ENCODE peak calls at places on chromosomes 16 and 17, in eight cellular contexts. S, W, M, I, Q, K, L and N are unnamed samples.
A peak's percentile ranks its signal among the peaks of the same experiment; 100 is the strongest.

GRCh38 chr17:7644768-7645167 is 6.0 kb upstream of the ATP1B2 start:
- DNase-seq in I (no peak), S (peak; percentile 16), W (no peak), Q (no peak), L (no peak), M (no peak), K (no peak), N (no peak)

GRCh38 chr16:2810651-2811050 is 6.4 kb upstream of the PRSS21 start:
- DNase-seq in W (peak; percentile 28), Q (no peak), M (no peak), L (no peak), K (no peak), S (no peak), I (no peak), N (no peak)

GRCh38 chr16:2490190-2491105 is 15.5 kb downstream of the TBC1D24 start:
- DNase-seq in I (no peak), Q (no peak), W (no peak), S (no peak), M (no peak), L (no peak), K (no peak), N (peak; percentile 10)

GRCh38 chr16:678858-679807 is 1.1 kb upstream of the STUB1 start:
- DNase-seq in I (peak; percentile 83), L (peak; percentile 67), S (peak; percentile 70), Q (no peak), W (no peak), M (peak; percentile 30), K (peak; percentile 73), N (peak; percentile 77)

GRCh38 chr16:90034504-90034903 is 15.2 kb upstream of the DBNDD1 start:
- DNase-seq in K (no peak), M (no peak), I (no peak), W (no peak), L (no peak), Q (no peak), S (no peak), N (no peak)

GRCh38 chr16:19014456-19014855 is 30.7 kb downstream of the TMC7 start:
- DNase-seq in I (no peak), W (no peak), K (no peak), L (peak; percentile 73), M (no peak), Q (no peak), S (peak; percentile 90), N (no peak)

GRCh38 chr17:50476545-50477315 is 1.9 kb upstream of the RSAD1 start:
- DNase-seq in I (no peak), M (no peak), L (no peak), K (no peak), Q (no peak), S (no peak), W (no peak), N (peak; percentile 75)

GRCh38 chr17:79630821-79631639 is 20.2 kb upstream of the RBFOX3 start:
- DNase-seq in S (no peak), Q (no peak), L (no peak), I (peak; percentile 1), W (peak; percentile 28), K (peak; percentile 4), M (no peak), N (no peak)

GRCh38 chr16:591892-592517 is 2.1 kb downstream of the RAB40C start:
- DNase-seq in Q (no peak), W (no peak), K (no peak), I (no peak), M (no peak), S (no peak), L (no peak), N (no peak)

GRCh38 chr17:55632236-55632635 is 90.4 kb downstream of the TMEM100 start:
- DNase-seq in I (no peak), W (no peak), K (no peak), S (no peak), L (no peak), Q (no peak), M (no peak), N (no peak)

GRCh38 chr17:67546578-67547527 is 169.8 kb downstream of the PITPNC1 start:
- DNase-seq in I (peak; percentile 55), K (peak; percentile 62), M (peak; percentile 71), W (no peak), S (no peak), Q (no peak), L (peak; percentile 21), N (peak; percentile 77)

GRCh38 chr17:14204084-14204483 is 32.6 kb downstream of the CDRT15 start:
- DNase-seq in S (no peak), M (no peak), W (no peak), Q (no peak), I (no peak), K (no peak), L (no peak), N (no peak)

GRCh38 chr16:87068751-87069150 is 248.4 kb downstream of the C16orf95 start:
- DNase-seq in W (no peak), K (no peak), I (no peak), M (no peak), S (no peak), Q (no peak), L (no peak), N (no peak)

GRCh38 chr16:54632322-54632721 is 298.3 kb upstream of the IRX5 start:
- DNase-seq in K (no peak), S (no peak), Q (no peak), I (no peak), M (no peak), L (no peak), W (no peak), N (no peak)

GRCh38 chr16:54636221-54636793 is 294.4 kb upstream of the IRX5 start:
- DNase-seq in K (no peak), L (no peak), W (no peak), M (no peak), S (no peak), Q (no peak), I (no peak), N (no peak)

GRCh38 chr16:54630284-54630967 is 300.2 kb upstream of the IRX5 start:
- DNase-seq in M (no peak), Q (no peak), S (no peak), K (no peak), I (no peak), W (no peak), L (no peak), N (no peak)

GRCh38 chr16:54632821-54633220 is 297.8 kb upstream of the IRX5 start:
- DNase-seq in S (no peak), M (no peak), L (no peak), W (no peak), I (no peak), Q (no peak), K (no peak), N (no peak)

DNA sequence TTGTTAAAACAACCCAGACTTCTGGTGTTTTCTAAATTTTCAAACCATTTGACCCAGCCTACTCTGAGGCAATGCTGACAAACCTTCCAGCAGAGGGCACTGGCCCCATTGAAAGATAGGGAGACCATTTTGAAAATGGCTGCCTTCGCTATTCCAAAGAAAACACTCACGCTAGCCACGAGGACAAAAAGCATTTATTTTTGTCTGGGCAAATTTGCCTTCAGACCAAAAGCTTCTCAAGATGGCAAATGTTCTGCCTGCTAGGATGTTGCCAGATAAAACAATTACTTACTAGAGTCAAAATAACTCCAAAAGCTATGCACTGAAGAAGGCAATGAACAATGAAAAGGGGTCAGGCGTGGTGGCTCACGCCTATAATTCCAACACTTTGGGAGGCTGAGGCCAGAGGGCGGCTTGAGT is 296.7 kb upstream of the IRX5 start:
- DNase-seq in W (no peak), L (peak; percentile 51), M (no peak), I (no peak), K (no peak), S (peak; percentile 48), Q (peak; percentile 29), N (no peak)
- TF ChIP-seq CTCF in W (no peak), L (peak; percentile 32), M (peak; percentile 11), I (no peak), K (no peak), S (peak; percentile 70), Q (no peak), N (no peak)

GRCh38 chr17:48816438-48816773 is 623 bp downstream of the TTLL6 start:
- DNase-seq in M (no peak), S (no peak), I (no peak), K (no peak), Q (no peak), W (no peak), L (no peak), N (no peak)
- H3K4me3 ChIP-seq in M (no peak overlapping the region), S (no peak overlapping the region), I (peak overlapping the region; percentile 44), K (peak overlapping the region; percentile 15), Q (peak overlapping the region; percentile 29), W (peak overlapping the region; percentile 47), L (peak overlapping the region; percentile 54), N (no peak overlapping the region)

GRCh38 chr17:32141690-32142037 is 638 bp upstream of the RHOT1 start:
- DNase-seq in M (no peak), I (no peak), W (no peak), S (no peak), L (no peak), Q (no peak), K (no peak), N (no peak)

GRCh38 chr17:32136856-32137255 is 5.4 kb upstream of the RHOT1 start:
- DNase-seq in L (no peak), M (no peak), Q (no peak), K (no peak), W (no peak), S (no peak), I (no peak), N (no peak)

GRCh38 chr17:32142857-32143524 is 689 bp downstream of the RHOT1 start:
- DNase-seq in W (no peak), L (peak; percentile 46), M (peak; percentile 76), S (peak; percentile 72), K (no peak), Q (peak; percentile 40), I (peak; percentile 57), N (peak; percentile 93)

GRCh38 chr17:32143525-32143865 is 1.2 kb downstream of the RHOT1 start:
- DNase-seq in K (no peak), L (no peak), M (no peak), Q (no peak), S (peak; percentile 57), I (no peak), W (no peak), N (no peak)

DNA sequence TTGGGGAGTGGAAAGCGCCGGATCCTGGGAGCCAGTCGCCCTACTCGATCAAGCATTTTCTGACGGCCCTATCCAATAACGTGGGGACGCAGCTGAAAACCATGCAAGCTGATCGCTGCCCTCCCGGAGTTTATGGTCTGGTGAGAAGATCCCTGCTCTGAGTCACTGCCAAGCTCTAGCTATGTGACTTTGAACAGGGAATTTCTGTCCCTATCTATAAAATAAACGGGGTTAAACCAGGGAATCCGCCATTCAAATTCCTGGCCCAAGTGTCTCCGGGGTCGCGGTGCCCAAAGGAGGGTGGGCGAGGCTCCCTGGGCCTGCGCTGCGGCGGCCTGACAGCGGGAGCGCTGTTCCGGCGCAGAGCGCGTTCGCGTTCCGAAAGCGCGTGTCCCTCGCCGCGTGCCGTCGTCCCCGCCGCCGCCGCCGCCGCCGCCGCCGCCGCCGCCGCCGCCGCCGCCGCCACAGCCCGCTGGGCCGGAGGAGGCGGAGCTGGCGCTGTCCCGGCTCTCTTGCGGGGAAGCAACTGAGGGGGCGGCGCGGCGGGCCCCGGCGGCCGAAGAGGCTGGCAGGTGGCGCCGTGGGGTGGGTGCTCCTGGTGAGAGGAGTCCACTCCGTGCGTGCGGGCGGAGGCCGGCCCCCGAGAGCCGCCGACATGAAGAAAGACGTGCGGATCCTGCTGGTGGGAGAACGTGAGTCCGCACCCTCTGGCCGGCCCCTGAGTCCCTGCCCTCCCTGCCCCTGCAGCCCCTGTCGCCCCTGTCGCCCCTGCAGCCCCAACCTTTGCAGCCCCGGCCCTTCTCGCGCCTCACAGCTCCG is at the start of gene RHOT1:
- DNase-seq in Q (peak; percentile 60), K (peak; percentile 75), M (peak; percentile 90), S (peak; percentile 90), I (peak; percentile 84), L (peak; percentile 87), W (peak; percentile 69), N (peak; percentile 73)
- TF ChIP-seq POLR2A in Q (no peak), K (peak; percentile 45), M (no peak), S (peak; percentile 60), I (peak; percentile 11), L (peak; percentile 51), W (no peak), N (peak; percentile 53)

GRCh38 chr17:58336456-58337094 is 8.0 kb upstream of the TSPOAP1 start:
- DNase-seq in Q (no peak), L (no peak), S (peak; percentile 75), I (no peak), W (no peak), M (peak; percentile 38), K (no peak), N (peak; percentile 26)
- TF ChIP-seq CTCF in Q (no peak), L (no peak), S (no peak), I (no peak), W (no peak), M (no peak), K (no peak), N (no peak)